ENCODE peak calls at places on chromosomes 13 and 19, in four cellular contexts. A, L, B and S are unnamed samples.

GRCh38 chr19:48837081-48837524 is 812 bp upstream of the HSD17B14 start:
- DNase-seq in A (peak; percentile 89), L (peak; percentile 93), B (peak; percentile 92), S (peak; percentile 86)

GRCh38 chr13:36352350-36352749 is 6.2 kb upstream of the SPART start:
- DNase-seq in A (no peak), L (no peak), B (no peak), S (no peak)

GRCh38 chr13:79271616-79272015 is 134.4 kb downstream of the RBM26 start:
- DNase-seq in A (no peak), L (no peak), B (no peak), S (no peak)

GRCh38 chr13:93235258-93236015 is 8.8 kb downstream of the GPC6 start:
- DNase-seq in A (no peak), L (peak; percentile 66), B (no peak), S (no peak)

GRCh38 chr13:77207943-77208342 is 119.0 kb downstream of the MYCBP2 start:
- DNase-seq in A (no peak), L (no peak), B (no peak), S (no peak)

GRCh38 chr13:100045355-100045754 is 43.5 kb upstream of the PCCA start:
- DNase-seq in A (no peak), L (no peak), B (no peak), S (no peak)

GRCh38 chr19:8441725-8442544 is 2.8 kb upstream of the HNRNPM start:
- DNase-seq in A (no peak), L (no peak), B (no peak), S (peak; percentile 15)

GRCh38 chr13:90766503-90766902 is 581.0 kb upstream of the MIR17HG start:
- DNase-seq in A (no peak), L (no peak), B (no peak), S (no peak)

GRCh38 chr13:35472308-35473008 is 4.0 kb downstream of the MAB21L1 start:
- DNase-seq in A (no peak), L (no peak), B (peak; percentile 6), S (no peak)

GRCh38 chr19:54186934-54187381 is 2.4 kb downstream of the MBOAT7 start:
- DNase-seq in A (no peak), L (no peak), B (no peak), S (no peak)

GRCh38 chr13:75440100-75440499 is 41.9 kb downstream of the TBC1D4 start:
- DNase-seq in A (no peak), L (no peak), B (no peak), S (no peak)

GRCh38 chr13:80706164-80706471 is 365.2 kb upstream of the SPRY2 start:
- DNase-seq in A (no peak), L (no peak), B (no peak), S (no peak)

GRCh38 chr13:36915891-36916640 is 4.0 kb downstream of the SMAD9 start:
- DNase-seq in A (no peak), L (no peak), B (no peak), S (no peak)

GRCh38 chr19:15091918-15092753 is 10.1 kb downstream of the OR1I1 start:
- DNase-seq in A (peak; percentile 70), L (no peak), B (peak; percentile 59), S (no peak)

GRCh38 chr19:7013678-7014077 is 7.6 kb downstream of the MBD3L2B start:
- DNase-seq in A (no peak), L (no peak), B (no peak), S (no peak)

GRCh38 chr13:95704510-95704909 is 27.6 kb downstream of the DNAJC3 start:
- DNase-seq in A (no peak), L (no peak), B (no peak), S (no peak)

GRCh38 chr19:49682274-49682673 is 5.2 kb downstream of the PRMT1 start:
- DNase-seq in A (no peak), L (no peak), B (no peak), S (no peak)

GRCh38 chr19:44684892-44685847 is 13.8 kb upstream of the CEACAM16 start:
- DNase-seq in A (peak; percentile 66), L (peak; percentile 33), B (no peak), S (no peak)

GRCh38 chr19:42132030-42132628 is at the start of gene POU2F2:
- DNase-seq in A (peak; percentile 23), L (peak; percentile 56), B (no peak), S (no peak)

GRCh38 chr19:38046254-38047047 is 139.4 kb downstream of the SIPA1L3 start:
- DNase-seq in A (no peak), L (no peak), B (no peak), S (no peak)

DNA sequence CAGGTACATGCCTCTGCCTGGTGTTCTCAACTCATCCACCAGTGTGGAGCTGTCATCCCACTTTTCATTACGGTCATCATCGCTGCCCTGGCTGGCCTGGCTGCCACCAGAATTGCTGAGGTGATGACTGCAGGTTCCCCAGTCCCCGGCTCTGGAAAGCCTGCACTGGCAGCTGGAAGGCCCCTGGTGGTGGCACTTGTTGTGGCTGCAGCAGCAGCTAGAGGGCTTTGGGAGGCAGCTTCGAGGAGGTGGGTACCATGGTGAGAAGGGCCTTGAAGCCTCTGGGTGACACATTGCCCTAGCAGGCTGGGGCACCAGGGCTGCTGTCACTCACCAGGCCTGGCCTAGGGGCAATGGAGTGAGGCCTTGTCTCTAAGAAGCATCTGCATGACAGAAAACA is 25.3 kb upstream of the ZNF14 start:
- DNase-seq in A (no peak), L (no peak), B (no peak), S (no peak)
- TF ChIP-seq CTCF in A (no peak), L (no peak), B (no peak), S (no peak)

DNA sequence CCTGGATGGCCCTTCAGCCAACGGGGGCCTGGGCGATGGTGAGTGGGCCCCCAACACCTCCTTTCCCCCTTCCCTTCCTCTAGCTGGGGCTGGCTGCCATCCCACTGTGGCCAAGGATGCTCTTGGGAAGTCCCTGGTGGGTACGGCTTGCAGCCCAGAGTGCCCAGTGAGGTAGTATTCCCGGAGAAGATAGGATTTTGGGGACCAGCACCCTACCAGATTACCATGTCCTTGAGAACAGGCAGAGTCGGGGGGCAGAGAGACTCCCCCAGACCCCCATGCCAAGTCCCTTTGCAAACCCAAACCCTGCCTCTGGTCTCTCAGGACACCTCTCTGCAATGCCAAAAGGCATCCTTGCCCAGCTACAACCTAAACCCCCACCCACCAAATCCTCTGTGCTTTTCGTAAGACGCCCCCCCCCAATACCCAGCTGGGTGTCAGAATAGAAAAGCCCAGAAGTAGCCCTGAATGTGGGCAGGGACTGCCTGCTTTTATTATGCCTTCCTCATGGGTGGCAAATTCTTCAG is 1.7 kb downstream of the HIF3A start:
- DNase-seq in A (no peak), L (no peak), B (no peak), S (no peak)
- TF ChIP-seq CTCF in A (no peak), L (peak; percentile 1), B (no peak), S (no peak)

DNA sequence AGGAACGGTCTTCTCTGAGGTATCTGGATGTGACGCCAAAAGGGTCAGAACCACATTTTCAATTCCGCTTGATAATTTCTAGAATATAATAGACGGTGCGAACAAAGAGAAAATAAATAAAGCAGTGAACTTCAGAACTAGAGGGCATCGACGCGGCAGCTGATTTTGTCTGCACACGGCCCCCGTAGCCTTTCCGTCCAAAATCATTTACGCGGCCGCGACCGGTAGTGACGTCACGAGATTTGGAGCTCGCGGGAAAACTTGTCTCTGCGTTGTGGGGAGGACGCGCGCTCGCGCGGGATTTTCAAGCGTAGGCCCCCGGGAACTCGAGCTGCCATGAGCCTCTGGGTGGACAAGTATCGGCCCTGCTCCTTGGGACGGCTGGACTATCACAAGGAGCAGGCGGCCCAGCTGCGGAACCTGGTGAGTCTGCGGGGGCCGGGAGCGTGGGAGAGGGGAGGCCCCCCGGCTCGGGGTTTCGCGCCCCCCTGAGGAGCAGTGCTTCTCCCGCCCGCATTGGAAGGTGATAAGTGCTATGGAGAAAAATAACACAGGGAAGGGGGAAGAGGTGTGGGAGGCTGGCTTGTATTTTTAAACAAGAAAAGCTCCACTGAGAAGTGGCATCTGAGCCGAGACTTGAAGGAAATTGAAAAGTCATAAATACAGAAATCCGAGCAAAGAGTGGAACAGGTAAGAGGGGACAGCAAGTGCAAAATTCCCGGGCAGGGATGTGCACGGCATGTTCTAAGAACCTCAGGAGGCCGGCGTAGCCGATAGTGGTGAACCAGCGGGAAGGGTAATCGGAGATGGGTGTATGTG is at the start of gene RFC3:
- DNase-seq in A (peak; percentile 97), L (peak; percentile 91), B (peak; percentile 95), S (peak; percentile 93)
- TF ChIP-seq CTCF in A (no peak), L (no peak), B (no peak), S (no peak)

DNA sequence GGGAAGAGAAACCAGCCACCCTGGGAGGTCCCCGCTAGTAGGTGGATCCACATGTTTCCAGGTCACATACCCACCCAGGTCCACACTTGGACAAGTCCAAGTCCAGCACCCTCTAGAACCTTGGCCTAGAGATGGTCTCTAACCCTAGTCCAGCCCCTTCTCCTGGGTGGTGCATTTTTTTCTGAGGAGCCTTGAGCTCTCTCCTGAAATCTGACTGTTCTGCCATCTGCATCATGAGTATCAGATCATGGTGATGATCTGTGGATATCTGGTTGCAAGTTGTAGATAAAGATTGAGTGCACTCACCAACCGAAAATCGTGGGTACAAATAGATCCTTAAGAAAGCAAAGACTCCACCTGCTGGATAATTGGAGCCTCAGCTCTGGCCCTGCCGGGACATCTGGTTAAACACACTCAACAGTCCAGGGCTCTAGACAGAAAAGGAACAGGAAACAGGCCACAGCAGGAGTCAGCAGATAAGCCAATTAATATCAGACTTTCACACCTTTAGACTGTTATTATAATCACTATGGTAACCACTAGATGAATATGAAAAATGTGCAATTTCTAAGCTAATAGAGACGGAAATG is 41.1 kb downstream of the GPR12 start:
- DNase-seq in A (no peak), L (no peak), B (peak; percentile 53), S (no peak)
- TF ChIP-seq CTCF in A (no peak), L (no peak), B (no peak), S (no peak)

DNA sequence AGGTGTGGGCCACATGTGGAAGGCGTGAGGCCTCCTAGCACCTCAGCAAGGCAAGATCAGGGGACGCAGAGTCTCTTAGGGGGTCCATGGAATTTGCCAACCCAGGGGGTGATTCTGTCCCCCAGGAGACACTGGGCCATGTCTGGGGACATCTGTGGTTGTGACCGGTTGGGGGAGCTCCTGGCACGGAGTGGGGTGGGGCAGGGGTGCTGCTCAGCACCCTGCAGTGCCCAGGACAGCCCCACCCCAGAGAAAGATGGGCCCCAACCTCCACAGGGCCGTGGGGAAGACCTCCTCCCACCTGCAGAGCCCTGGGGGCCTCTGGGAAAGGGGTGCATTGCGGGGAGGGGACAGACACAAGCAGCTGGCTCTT is 4.0 kb downstream of the MKNK2 start:
- DNase-seq in A (no peak), L (no peak), B (no peak), S (no peak)
- TF ChIP-seq CTCF in A (no peak), L (no peak), B (no peak), S (no peak)

GRCh38 chr13:94431569-94431968 is 47.9 kb downstream of the DCT start:
- DNase-seq in A (no peak), L (no peak), B (no peak), S (no peak)

GRCh38 chr13:94431987-94432386 is 47.5 kb downstream of the DCT start:
- DNase-seq in A (no peak), L (no peak), B (no peak), S (no peak)

GRCh38 chr13:94433055-94433947 is 46.2 kb downstream of the DCT start:
- DNase-seq in A (no peak), L (no peak), B (no peak), S (no peak)

GRCh38 chr13:94435604-94436226 is 43.8 kb downstream of the DCT start:
- DNase-seq in A (no peak), L (no peak), B (no peak), S (no peak)
- TF ChIP-seq CTCF in A (no peak), L (peak; percentile 60), B (peak; percentile 74), S (peak; percentile 51)